ENCODE peak calls at places on chromosomes 13 and 19, in six cellular contexts. D is cardiac fibroblast, E is fibroblast of lung, W is IMR-90, R is GM23338, K is EL. G is an unnamed sample.

GRCh38 chr13:42398542-42398941 is 126.6 kb downstream of the AKAP11 start:
- DNase-seq in D (no peak), E (no peak), W (no peak), R (no peak), K (no peak), G (peak)

GRCh38 chr13:64154514-64154913 is 2738.9 kb upstream of the PCDH20 start:
- DNase-seq in D (peak), E (peak), W (peak), R (peak), K (peak), G (peak)

GRCh38 chr19:49896863-49897621 is at the start of gene IL4I1:
- DNase-seq in D (peak), E (peak), W (peak), R (no peak), K (peak), G (no peak)

GRCh38 chr19:49543032-49543431 is 15.2 kb downstream of the RCN3 start:
- DNase-seq in D (no peak), E (no peak), W (no peak), R (no peak), K (no peak), G (no peak)

GRCh38 chr13:32267836-32268439 is 47.2 kb downstream of the ZAR1L start:
- DNase-seq in D (no peak), E (no peak), W (no peak), R (peak), K (no peak), G (no peak)

GRCh38 chr19:275000-275399 is 16.2 kb downstream of the PLPP2 start:
- DNase-seq in D (no peak), E (no peak), W (no peak), R (no peak), K (no peak), G (no peak)

GRCh38 chr13:83709751-83710515 is 172.3 kb downstream of the SLITRK1 start:
- DNase-seq in D (no peak), E (no peak), W (no peak), R (no peak), K (no peak), G (no peak)

GRCh38 chr19:41699968-41700323 is 8.5 kb upstream of the CEACAM5 start:
- DNase-seq in D (no peak), E (no peak), W (no peak), R (no peak), K (no peak), G (no peak)

GRCh38 chr13:52348081-52348480 is 57.9 kb downstream of the THSD1 start:
- DNase-seq in D (peak), E (peak), W (peak), R (no peak), K (peak), G (peak)

GRCh38 chr19:36420961-36421748 is 2.7 kb upstream of the ZFP82 start:
- DNase-seq in D (peak), E (peak), W (peak), R (peak), K (peak), G (peak)

GRCh38 chr19:32542477-32543106 is 38.4 kb upstream of the PDCD5 start:
- DNase-seq in D (no peak), E (no peak), W (no peak), R (no peak), K (no peak), G (no peak)

GRCh38 chr19:3184847-3185481 is 766 bp upstream of the NCLN start:
- DNase-seq in D (no peak), E (no peak), W (no peak), R (peak), K (no peak), G (peak)

GRCh38 chr19:898663-899062 is 5.4 kb downstream of the RNU6-9 start:
- DNase-seq in D (no peak), E (no peak), W (no peak), R (peak), K (no peak), G (peak)

GRCh38 chr19:41895745-41896580 is 13.0 kb downstream of the ARHGEF1 start:
- DNase-seq in D (no peak), E (no peak), W (no peak), R (peak), K (no peak), G (no peak)

GRCh38 chr13:74103970-74104555 is 30.1 kb downstream of the KLF12 start:
- DNase-seq in D (no peak), E (peak), W (no peak), R (no peak), K (no peak), G (no peak)

GRCh38 chr13:51734786-51735185 is 69.2 kb downstream of the DHRS12 start:
- DNase-seq in D (no peak), E (peak), W (peak), R (no peak), K (peak), G (peak)

G was measured in amniotic epithelial cell.